ENCODE peak calls at places on chromosomes 3 and 15, in ten cellular contexts. A, C, P, Q, L, D, B, I, Z and X are unnamed samples. For H3K4me1, the result is how much of the 10 kb centered on the place peaks cover.

GRCh38 chr3:55571913-55572312 is 84.8 kb upstream of the WNT5A start:
- DNase-seq in B (no peak), D (peak), Q (peak), L (no peak), C (no peak), A (no peak), P (no peak), I (no peak), Z (peak), X (no peak)

GRCh38 chr3:149706905-149707304 is 45.4 kb downstream of the COMMD2 start:
- DNase-seq in Z (no peak), L (no peak), B (no peak), Q (peak), P (no peak), D (no peak), C (no peak), I (peak), A (peak), X (no peak)

GRCh38 chr3:170584585-170585007 is 1.3 kb downstream of the SLC7A14 start:
- DNase-seq in L (peak), P (peak), A (peak), B (peak), Z (peak), Q (peak), D (peak), C (peak), I (peak), X (peak)

GRCh38 chr3:98972155-98972554 is 70.7 kb upstream of the DCBLD2 start:
- DNase-seq in I (peak), A (peak), C (no peak), Q (no peak), B (no peak), D (no peak), Z (no peak), L (no peak), P (no peak), X (no peak)

GRCh38 chr15:95284933-95285401 is 1045.5 kb upstream of the NR2F2 start:
- DNase-seq in I (peak), B (no peak), Z (no peak), D (no peak), L (no peak), A (peak), P (no peak), C (no peak), Q (no peak), X (no peak)

GRCh38 chr3:140529096-140529495 is 148.8 kb upstream of the TRIM42 start:
- DNase-seq in B (no peak), D (no peak), L (no peak), P (no peak), C (no peak), Z (no peak), I (no peak), Q (no peak), A (peak), X (no peak)

GRCh38 chr3:4805662-4806061 is 173.6 kb upstream of the BHLHE40 start:
- DNase-seq in Q (no peak), P (no peak), B (no peak), I (no peak), Z (no peak), D (no peak), L (no peak), A (no peak), C (no peak), X (no peak)

GRCh38 chr3:67642190-67642589 is 12.2 kb downstream of the SUCLG2 start:
- DNase-seq in Z (no peak), I (no peak), D (no peak), A (no peak), P (no peak), L (no peak), B (no peak), C (no peak), Q (no peak), X (no peak)

GRCh38 chr3:14275962-14276909 is 97.6 kb downstream of the LSM3 start:
- DNase-seq in B (no peak), Z (no peak), A (no peak), I (no peak), C (no peak), L (no peak), Q (no peak), D (no peak), P (no peak), X (no peak)

GRCh38 chr15:32651229-32651837 is 9.8 kb downstream of the SCG5 start:
- DNase-seq in P (peak), D (peak), B (peak), Z (peak), I (peak), A (peak), Q (peak), L (no peak), C (peak), X (no peak)

GRCh38 chr15:84855032-84855645 is 29.3 kb upstream of the SLC28A1 start:
- DNase-seq in Z (no peak), B (no peak), C (no peak), P (no peak), I (no peak), A (no peak), Q (no peak), D (no peak), L (no peak), X (no peak)

GRCh38 chr15:101035611-101036010 is 116.5 kb downstream of the LRRK1 start:
- DNase-seq in D (no peak), Z (no peak), L (no peak), Q (no peak), B (no peak), A (no peak), C (no peak), P (no peak), I (no peak), X (no peak)

GRCh38 chr15:31326729-31327673 is at the start of gene KLF13:
- DNase-seq in A (peak), Z (peak), C (peak), Q (peak), I (no peak), D (peak), B (peak), P (peak), L (no peak), X (no peak)

GRCh38 chr3:13162550-13163320 is 89.5 kb upstream of the IQSEC1 start:
- DNase-seq in Q (no peak), A (no peak), I (no peak), C (no peak), D (no peak), Z (no peak), L (no peak), P (no peak), B (no peak), X (no peak)

GRCh38 chr3:151265866-151266265 is 12.5 kb downstream of the P2RY14 start:
- DNase-seq in I (no peak), Z (peak), L (no peak), P (no peak), D (no peak), C (peak), B (no peak), A (no peak), Q (no peak), X (no peak)

GRCh38 chr15:36232491-36232890 is 346.9 kb upstream of the CDIN1 start:
- DNase-seq in I (no peak), B (no peak), D (no peak), C (no peak), Z (no peak), Q (no peak), A (no peak), L (no peak), P (no peak), X (no peak)

GRCh38 chr3:111027868-111028267 is 43.7 kb upstream of the NECTIN3 start:
- DNase-seq in Q (no peak), I (no peak), B (no peak), P (no peak), L (no peak), D (no peak), Z (no peak), C (no peak), A (no peak), X (no peak)

GRCh38 chr3:160343132-160343531 is 55.9 kb downstream of the IFT80 start:
- DNase-seq in Q (no peak), D (no peak), Z (no peak), P (no peak), B (no peak), A (peak), C (no peak), I (peak), L (no peak), X (no peak)

GRCh38 chr15:92393287-92393993 is at the start of gene ST8SIA2:
- DNase-seq in C (no peak), B (no peak), P (no peak), Z (no peak), D (no peak), Q (peak), L (no peak), I (peak), A (no peak), X (no peak)

GRCh38 chr3:27467545-27467944 is 16.6 kb downstream of the SLC4A7 start:
- DNase-seq in C (no peak), Z (no peak), Q (no peak), L (no peak), B (no peak), A (peak), D (no peak), P (no peak), I (peak), X (no peak)

GRCh38 chr15:33547876-33548275 is 237.1 kb downstream of the RYR3 start:
- DNase-seq in B (no peak), Z (no peak), C (no peak), Q (no peak), D (peak), I (peak), P (no peak), L (no peak), A (peak), X (no peak)

GRCh38 chr15:66995257-66995656 is 70.1 kb upstream of the SMAD3 start:
- DNase-seq in D (no peak), B (no peak), A (peak), L (no peak), I (no peak), Z (no peak), P (no peak), C (no peak), Q (no peak), X (no peak)

GRCh38 chr3:146308682-146309081 is 57.8 kb upstream of the PLSCR4 start:
- DNase-seq in D (no peak), L (peak), C (no peak), Z (no peak), Q (peak), I (peak), A (peak), B (no peak), P (no peak), X (no peak)

GRCh38 chr3:88628901-88629300 is 478.5 kb upstream of the EPHA3 start:
- DNase-seq in P (no peak), I (no peak), B (no peak), A (no peak), D (no peak), Z (no peak), Q (no peak), L (no peak), C (no peak), X (no peak)

GRCh38 chr15:97904196-97904572 is 56.3 kb upstream of the ARRDC4 start:
- DNase-seq in Z (peak), A (peak), I (peak), L (peak), B (peak), D (peak), P (peak), C (peak), Q (peak), X (peak)

DNA sequence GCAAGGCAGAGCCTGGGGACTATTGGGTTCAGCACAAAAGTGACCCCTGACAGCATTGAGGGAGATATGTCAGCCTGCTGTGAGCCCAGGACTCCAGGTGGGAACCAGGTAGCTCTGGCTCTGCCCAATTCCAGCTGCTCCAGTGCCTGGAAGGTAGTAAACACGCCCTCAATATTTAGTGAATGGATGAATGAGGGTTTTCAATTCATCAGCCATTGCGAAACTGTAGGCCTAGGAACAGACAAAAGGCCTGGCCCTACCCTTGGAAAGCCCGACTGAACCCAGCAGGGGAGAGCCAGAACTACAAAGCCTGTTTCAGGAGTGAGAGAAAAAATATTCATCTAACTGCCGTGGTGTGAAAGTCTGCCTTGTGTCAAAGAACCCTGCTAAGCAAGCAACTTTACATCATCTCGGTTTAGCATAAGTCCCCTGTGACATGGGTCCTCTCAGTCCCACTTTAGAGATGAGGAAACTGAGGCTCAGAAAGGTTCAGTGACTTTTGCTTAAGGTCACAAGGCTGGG is 8.1 kb upstream of the CSK start:
- DNase-seq in Q (no peak), D (no peak), I (no peak), Z (peak), C (no peak), A (no peak), P (no peak), B (no peak), L (no peak), X (no peak)
- H3K4me1 ChIP-seq in Q (under half), D (under half), I (under half), Z (under half), C (under half), A (under half), P (under half), B (under half), L (half or more), X (under half)

GRCh38 chr15:99777144-99777543 is 43.9 kb upstream of the LYSMD4 start:
- DNase-seq in Z (no peak), A (no peak), C (no peak), Q (no peak), B (no peak), L (no peak), D (no peak), I (no peak), P (no peak), X (no peak)
- TF ChIP-seq POLR2A in Z (no peak), A (no peak), C (no peak), Q (no peak), B (no peak), L (no peak), D (no peak), I (no peak), P (no peak), X (no peak)

DNA sequence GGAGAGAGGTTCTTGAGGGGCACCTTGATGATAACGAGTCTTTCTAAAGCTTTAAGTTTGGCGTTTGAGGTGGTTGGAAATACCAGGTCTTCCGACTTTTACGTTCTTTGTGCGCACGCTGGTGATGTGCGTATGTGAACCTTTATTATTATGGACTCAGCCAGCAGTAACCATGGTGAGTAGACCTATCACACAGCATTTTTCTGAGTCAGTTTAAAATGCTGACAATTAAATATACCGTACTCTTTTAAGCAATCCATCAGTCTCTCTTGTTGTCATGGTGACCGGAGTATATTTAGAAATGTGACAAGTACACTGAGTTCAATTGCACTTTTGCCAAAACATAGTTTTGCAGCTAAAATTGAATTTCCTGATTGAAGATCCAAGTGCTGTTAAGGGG is 172.2 kb downstream of the LPP start:
- DNase-seq in D (no peak), C (no peak), B (no peak), I (no peak), P (no peak), Q (no peak), Z (no peak), A (no peak), L (no peak), X (no peak)
- H3K4me3 ChIP-seq in D (no peak), C (no peak), B (no peak), I (no peak), P (no peak), Q (no peak), Z (no peak), A (no peak), L (no peak), X (no peak)

GRCh38 chr3:66399529-66400232 is 101.1 kb downstream of the LRIG1 start:
- DNase-seq in L (no peak), B (no peak), A (no peak), P (no peak), Z (no peak), C (no peak), I (no peak), D (no peak), Q (no peak), X (no peak)
- H3K4me1 ChIP-seq in L (under half), B (half or more), A (under half), P (under half), Z (under half), C (under half), I (under half), D (half or more), Q (under half), X (under half)

DNA sequence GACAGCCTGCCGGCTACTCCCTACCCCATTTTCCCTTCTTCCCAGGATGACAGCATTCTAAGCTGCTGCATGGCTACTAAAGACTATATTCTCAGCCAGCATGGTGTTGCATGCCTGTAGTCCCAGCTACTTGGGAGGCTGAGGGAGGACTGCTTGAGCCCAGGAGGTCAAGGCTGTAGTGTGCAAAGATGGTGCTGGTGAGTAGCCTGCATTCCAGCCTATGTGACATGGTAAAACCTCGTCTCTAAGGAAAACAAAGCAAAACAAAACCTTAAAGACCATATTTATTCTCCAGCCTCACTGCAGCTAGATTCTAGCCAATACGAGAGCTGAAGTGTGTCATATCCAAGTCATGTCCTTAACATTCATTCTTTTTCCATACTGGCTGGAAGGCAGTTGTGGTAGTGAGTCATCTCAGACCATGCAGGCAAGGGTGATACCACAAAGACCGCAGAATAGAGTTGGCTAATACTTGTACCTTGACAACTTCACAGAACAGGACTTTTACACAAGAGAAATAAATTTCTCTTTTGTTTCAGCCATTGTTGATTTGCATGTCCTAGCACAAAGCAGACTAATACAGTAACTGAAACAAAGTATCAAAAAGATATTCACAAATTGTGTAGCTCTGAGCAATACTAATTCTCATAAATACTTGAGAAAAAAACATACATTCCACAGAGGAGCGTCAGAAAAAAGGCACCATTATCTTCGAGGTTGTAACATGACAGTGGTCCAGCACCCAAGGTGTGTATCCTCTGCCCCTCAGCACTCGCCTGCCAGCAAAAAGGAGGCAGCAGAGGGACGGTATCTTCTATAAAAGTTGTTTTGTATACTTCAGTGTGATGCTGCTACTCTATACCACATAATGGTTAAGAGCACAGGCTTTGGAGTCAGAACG is 14.8 kb downstream of the PBRM1 start:
- DNase-seq in A (peak), Z (no peak), P (no peak), Q (no peak), B (no peak), L (no peak), I (peak), D (no peak), C (no peak), X (no peak)
- TF ChIP-seq POLR2A in A (peak), Z (no peak), P (no peak), Q (no peak), B (no peak), L (no peak), I (no peak), D (no peak), C (no peak), X (no peak)

GRCh38 chr15:48664436-48664835 is 18.9 kb upstream of the FBN1 start:
- DNase-seq in Z (no peak), L (no peak), D (no peak), B (no peak), Q (no peak), P (no peak), I (no peak), C (no peak), A (no peak), X (no peak)

GRCh38 chr15:48672206-48672605 is 26.7 kb upstream of the FBN1 start:
- DNase-seq in L (no peak), C (no peak), D (no peak), P (no peak), Z (no peak), A (no peak), B (no peak), I (peak), Q (no peak), X (no peak)

GRCh38 chr15:48671381-48672022 is 26.0 kb upstream of the FBN1 start:
- DNase-seq in Q (peak), B (no peak), C (no peak), L (peak), D (peak), A (peak), Z (no peak), I (no peak), P (no peak), X (peak)

DNA sequence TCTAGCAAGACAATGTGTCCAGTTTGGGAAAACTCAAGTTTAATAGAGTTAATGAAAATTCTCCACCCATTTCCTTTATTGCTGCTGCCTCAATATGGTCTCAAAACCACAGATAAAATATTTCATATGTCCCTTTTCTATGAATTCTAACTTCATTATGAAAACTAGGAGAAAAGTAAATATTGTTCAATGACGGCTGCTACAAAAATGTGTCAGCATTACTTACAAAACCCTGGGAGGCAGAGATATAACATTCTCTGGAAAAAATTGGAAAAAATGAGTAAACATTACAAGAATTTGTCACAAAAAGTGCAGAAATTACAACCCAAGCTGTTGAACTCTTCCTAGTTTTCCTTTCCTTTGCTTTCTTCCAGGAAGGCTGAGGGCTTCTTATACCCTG is 22.2 kb upstream of the FBN1 start:
- DNase-seq in A (peak), C (no peak), Z (no peak), P (no peak), Q (no peak), D (no peak), I (no peak), L (no peak), B (no peak), X (no peak)
- H3K4me3 ChIP-seq in A (no peak), C (no peak), Z (no peak), P (no peak), Q (no peak), D (no peak), I (no peak), L (no peak), B (no peak), X (no peak)